ENCODE peak calls at places on chromosome 4, in six cellular contexts. L is CD14-positive monocyte; C is glutamatergic neuron; W is NCI-H2171; B is CD4-positive, CD25-positive, alpha-beta regulatory T cell; H is T-helper 9 cell. U is an unnamed sample.

GRCh38 chr4:25504932-25505636 is 128.0 kb downstream of the ANAPC4 start:
- DNase-seq in L (no peak), C (no peak), W (no peak), B (no peak), H (no peak), U (no peak)

GRCh38 chr4:18214656-18215055 is 193.1 kb upstream of the LCORL start:
- DNase-seq in L (no peak), C (peak; percentile 21), W (no peak), B (no peak), H (no peak), U (no peak)

GRCh38 chr4:113901994-113902787 is 77.3 kb downstream of the ARSJ start:
- DNase-seq in L (no peak), C (no peak), W (no peak), B (peak; percentile 76), H (peak; percentile 57), U (peak; percentile 48)

GRCh38 chr4:166277406-166277805 is 404.4 kb downstream of the TLL1 start:
- DNase-seq in L (no peak), C (no peak), W (no peak), B (no peak), H (no peak), U (no peak)

GRCh38 chr4:150664935-150665334 is 83.0 kb downstream of the MAB21L2 start:
- DNase-seq in L (no peak), C (no peak), W (no peak), B (no peak), H (no peak), U (no peak)

GRCh38 chr4:119804404-119804803 is 175.8 kb upstream of the PDE5A start:
- DNase-seq in L (no peak), C (no peak), W (no peak), B (no peak), H (no peak), U (no peak)

GRCh38 chr4:158710814-158711213 is 12.4 kb downstream of the PPID start:
- DNase-seq in L (no peak), C (no peak), W (no peak), B (no peak), H (no peak), U (no peak)

GRCh38 chr4:140176735-140177134 is 22.8 kb upstream of the MAML3 start:
- DNase-seq in L (no peak), C (no peak), W (no peak), B (no peak), H (no peak), U (no peak)

GRCh38 chr4:99811850-99812249 is 4.8 kb upstream of the DAPP1 start:
- DNase-seq in L (no peak), C (no peak), W (no peak), B (peak; percentile 78), H (peak; percentile 29), U (peak; percentile 12)

GRCh38 chr4:24042094-24042493 is 152.2 kb upstream of the PPARGC1A start:
- DNase-seq in L (no peak), C (no peak), W (no peak), B (no peak), H (no peak), U (no peak)

GRCh38 chr4:72094054-72094780 is 62.4 kb downstream of the NPFFR2 start:
- DNase-seq in L (peak; percentile 31), C (no peak), W (no peak), B (no peak), H (no peak), U (no peak)

GRCh38 chr4:82515705-82516104 is 46.1 kb downstream of the TMEM150C start:
- DNase-seq in L (no peak), C (no peak), W (no peak), B (no peak), H (no peak), U (no peak)

GRCh38 chr4:6116696-6117285 is 83.6 kb downstream of the JAKMIP1 start:
- DNase-seq in L (no peak), C (no peak), W (peak; percentile 32), B (no peak), H (no peak), U (no peak)

GRCh38 chr4:125594203-125594602 is 279.4 kb downstream of the FAT4 start:
- DNase-seq in L (no peak), C (no peak), W (no peak), B (no peak), H (no peak), U (no peak)

GRCh38 chr4:106201373-106201772 is 114.6 kb downstream of the TBCK start:
- DNase-seq in L (no peak), C (no peak), W (peak; percentile 1), B (peak; percentile 7), H (no peak), U (no peak)

GRCh38 chr4:159021597-159022385 is 81.1 kb upstream of the RAPGEF2 start:
- DNase-seq in L (no peak), C (no peak), W (no peak), B (no peak), H (no peak), U (no peak)

GRCh38 chr4:172142331-172142738 is 329.1 kb downstream of the GALNTL6 start:
- DNase-seq in L (no peak), C (no peak), W (no peak), B (no peak), H (no peak), U (no peak)

GRCh38 chr4:75844151-75844662 is 58.0 kb downstream of the PPEF2 start:
- DNase-seq in L (no peak), C (no peak), W (no peak), B (no peak), H (no peak), U (no peak)

GRCh38 chr4:25694466-25694865 is 38.8 kb downstream of the SLC34A2 start:
- DNase-seq in L (no peak), C (no peak), W (no peak), B (no peak), H (no peak), U (no peak)

GRCh38 chr4:8539661-8540060 is 40.5 kb upstream of the GPR78 start:
- DNase-seq in L (no peak), C (no peak), W (no peak), B (peak; percentile 5), H (no peak), U (no peak)

GRCh38 chr4:139735381-139736256 is 70.0 kb downstream of the MGST2 start:
- DNase-seq in L (no peak), C (peak; percentile 83), W (no peak), B (no peak), H (no peak), U (no peak)

GRCh38 chr4:75289843-75290616 is 224.2 kb downstream of the RCHY1 start:
- DNase-seq in L (no peak), C (peak; percentile 17), W (no peak), B (no peak), H (no peak), U (no peak)

GRCh38 chr4:16377887-16378286 is 151.6 kb upstream of the TAPT1 start:
- DNase-seq in L (no peak), C (no peak), W (no peak), B (no peak), H (no peak), U (no peak)

GRCh38 chr4:166386491-166387367 is 513.7 kb downstream of the TLL1 start:
- DNase-seq in L (no peak), C (no peak), W (no peak), B (no peak), H (no peak), U (no peak)

GRCh38 chr4:15893967-15894366 is 44.6 kb downstream of the FGFBP1 start:
- DNase-seq in L (no peak), C (no peak), W (no peak), B (no peak), H (no peak), U (no peak)

GRCh38 chr4:57109847-57110634 is at the start of gene IGFBP7:
- DNase-seq in L (no peak), C (peak; percentile 43), W (no peak), B (peak; percentile 1), H (no peak), U (no peak)

GRCh38 chr4:177196615-177197014 is 113.1 kb upstream of the NEIL3 start:
- DNase-seq in L (no peak), C (no peak), W (no peak), B (no peak), H (no peak), U (no peak)

GRCh38 chr4:76088719-76089118 is 14.2 kb downstream of the ART3 start:
- DNase-seq in L (no peak), C (no peak), W (no peak), B (no peak), H (no peak), U (no peak)

GRCh38 chr4:103054030-103054429 is 22.5 kb downstream of the SLC9B2 start:
- DNase-seq in L (no peak), C (no peak), W (no peak), B (no peak), H (no peak), U (no peak)

GRCh38 chr4:23429497-23429896 is 460.4 kb downstream of the PPARGC1A start:
- DNase-seq in L (no peak), C (no peak), W (no peak), B (no peak), H (no peak), U (no peak)

U was measured in T-helper 1 cell.